ENCODE peak calls at places on chromosome X, in seven cellular contexts. A is naive B cell, U is AG09319, C is upper lobe of right lung, W is HCT116, Z is NCI-H2081, Y is astrocyte. K is an unnamed sample.

GRCh38 chrX:20593402-20593801 is 326.7 kb upstream of the RPS6KA3 start:
- DNase-seq in A (no peak), U (no peak), C (no peak), W (no peak), Z (no peak), Y (no peak), K (no peak)

GRCh38 chrX:63657821-63658220 is 127.2 kb downstream of the ARHGEF9 start:
- DNase-seq in A (no peak), U (peak), C (peak), W (peak), Z (no peak), Y (peak), K (no peak)

GRCh38 chrX:12954981-12955380 is 19.9 kb upstream of the TMSB4X start:
- DNase-seq in A (peak), U (no peak), C (no peak), W (no peak), Z (no peak), Y (no peak), K (no peak)

GRCh38 chrX:114970806-114971205 is 46.6 kb downstream of the IL13RA2 start:
- DNase-seq in A (no peak), U (no peak), C (no peak), W (no peak), Z (no peak), Y (no peak), K (no peak)

GRCh38 chrX:49930046-49930445 is 7.7 kb downstream of the CLCN5 start:
- DNase-seq in A (no peak), U (no peak), C (no peak), W (no peak), Z (no peak), Y (no peak), K (no peak)

GRCh38 chrX:69493766-69494165 is 10.4 kb upstream of the NALF2 start:
- DNase-seq in A (no peak), U (no peak), C (no peak), W (no peak), Z (no peak), Y (no peak), K (no peak)

GRCh38 chrX:75603833-75604232 is 81.0 kb upstream of the ZDHHC15 start:
- DNase-seq in A (peak), U (no peak), C (no peak), W (no peak), Z (peak), Y (no peak), K (no peak)

GRCh38 chrX:113920661-113921060 is 663.2 kb upstream of the HTR2C start:
- DNase-seq in A (no peak), U (no peak), C (no peak), W (no peak), Z (no peak), Y (peak), K (no peak)

GRCh38 chrX:121160987-121161386 is 113.6 kb downstream of the GLUD2 start:
- DNase-seq in A (no peak), U (no peak), C (no peak), W (no peak), Z (no peak), Y (peak), K (no peak)

GRCh38 chrX:53077207-53078197 is 4.7 kb upstream of the TSPYL2 start:
- DNase-seq in A (no peak), U (no peak), C (no peak), W (no peak), Z (no peak), Y (no peak), K (no peak)

GRCh38 chrX:6678313-6678712 is 143.4 kb upstream of the VCX3A start:
- DNase-seq in A (no peak), U (no peak), C (no peak), W (no peak), Z (no peak), Y (no peak), K (no peak)

GRCh38 chrX:125651426-125651825 is 331.8 kb downstream of the TEX13C start:
- DNase-seq in A (no peak), U (no peak), C (no peak), W (no peak), Z (no peak), Y (peak), K (no peak)

GRCh38 chrX:100979881-100980607 is 10.5 kb downstream of the ARL13A start:
- DNase-seq in A (no peak), U (no peak), C (no peak), W (no peak), Z (no peak), Y (no peak), K (no peak)

GRCh38 chrX:16839852-16840460 is 30.2 kb downstream of the RBBP7 start:
- DNase-seq in A (no peak), U (peak), C (no peak), W (no peak), Z (no peak), Y (peak), K (peak)

GRCh38 chrX:140848800-140849199 is 139.2 kb downstream of the LINC00632 start:
- DNase-seq in A (no peak), U (no peak), C (no peak), W (no peak), Z (no peak), Y (no peak), K (no peak)

GRCh38 chrX:3271485-3272186 is 74.8 kb downstream of the MXRA5 start:
- DNase-seq in A (no peak), U (peak), C (no peak), W (no peak), Z (no peak), Y (peak), K (no peak)

GRCh38 chrX:13051529-13052172 is 7.2 kb upstream of the FAM9C start:
- DNase-seq in A (peak), U (no peak), C (no peak), W (no peak), Z (no peak), Y (peak), K (no peak)

GRCh38 chrX:1289535-1289934 is 20.9 kb downstream of the CSF2RA start:
- DNase-seq in A (no peak), U (no peak), C (no peak), W (no peak), Z (no peak), Y (no peak), K (no peak)